ENCODE peak calls at places on chromosome 11, in ten cellular contexts. G is CD4-positive, alpha-beta memory T cell; Q is WERI-Rb-1; R is left ventricle myocardium inferior; K is psoas muscle; H is epithelial cell of esophagus; B is H7; P is mesenchymal stem cell; J is breast epithelium; U is fibroblast of the aortic adventitia. O is an unnamed sample.

GRCh38 chr11:85182437-85183109 is 444.6 kb downstream of the DLG2 start:
- DNase-seq in J (no peak), B (peak; percentile 32), K (no peak), R (no peak), Q (no peak), H (peak; percentile 49), U (peak; percentile 10), G (no peak), P (peak; percentile 35), O (peak; percentile 6)

GRCh38 chr11:48049036-48049435 is 68.7 kb downstream of the PTPRJ start:
- DNase-seq in G (no peak), Q (no peak), B (no peak), U (no peak), R (no peak), P (no peak), K (no peak), J (no peak), H (no peak), O (no peak)

GRCh38 chr11:82978422-82979099 is 77.0 kb downstream of the DDIAS start:
- DNase-seq in R (no peak), B (no peak), J (no peak), P (peak; percentile 72), K (no peak), G (no peak), Q (no peak), U (peak; percentile 69), H (peak; percentile 67), O (peak; percentile 70)

GRCh38 chr11:128365044-128365443 is 222.3 kb downstream of the ETS1 start:
- DNase-seq in J (no peak), P (peak; percentile 74), H (peak; percentile 76), U (peak; percentile 84), Q (no peak), G (no peak), K (no peak), B (no peak), R (no peak), O (peak; percentile 63)

GRCh38 chr11:115324569-115325432 is 179.4 kb downstream of the CADM1 start:
- DNase-seq in R (no peak), Q (peak; percentile 22), J (no peak), U (peak; percentile 23), P (peak; percentile 75), K (no peak), H (peak; percentile 57), B (peak; percentile 22), G (no peak), O (peak; percentile 60)

GRCh38 chr11:75191330-75191717 is 40.4 kb downstream of the SLCO2B1 start:
- DNase-seq in J (no peak), G (no peak), Q (peak; percentile 43), P (peak; percentile 49), R (no peak), U (no peak), K (no peak), B (peak; percentile 64), H (no peak), O (no peak)

GRCh38 chr11:134527382-134528243 is 115.6 kb upstream of the B3GAT1 start:
- DNase-seq in H (no peak), R (no peak), P (no peak), K (no peak), J (no peak), G (no peak), U (no peak), B (no peak), Q (peak; percentile 3), O (no peak)

GRCh38 chr11:2317354-2318050 is 15.7 kb downstream of the TSPAN32 start:
- DNase-seq in P (no peak), H (no peak), B (peak; percentile 68), Q (no peak), R (no peak), J (peak; percentile 48), U (no peak), K (no peak), G (peak; percentile 19), O (no peak)

GRCh38 chr11:65921033-65921555 is 1.9 kb downstream of the DRAP1 start:
- DNase-seq in Q (no peak), U (no peak), H (no peak), J (no peak), K (no peak), B (no peak), P (no peak), R (no peak), G (no peak), O (no peak)

GRCh38 chr11:3786781-3787428 is 10.4 kb downstream of the NUP98 start:
- DNase-seq in R (no peak), Q (no peak), K (no peak), J (no peak), H (no peak), G (no peak), B (no peak), U (peak; percentile 13), P (peak; percentile 16), O (peak; percentile 26)

DNA sequence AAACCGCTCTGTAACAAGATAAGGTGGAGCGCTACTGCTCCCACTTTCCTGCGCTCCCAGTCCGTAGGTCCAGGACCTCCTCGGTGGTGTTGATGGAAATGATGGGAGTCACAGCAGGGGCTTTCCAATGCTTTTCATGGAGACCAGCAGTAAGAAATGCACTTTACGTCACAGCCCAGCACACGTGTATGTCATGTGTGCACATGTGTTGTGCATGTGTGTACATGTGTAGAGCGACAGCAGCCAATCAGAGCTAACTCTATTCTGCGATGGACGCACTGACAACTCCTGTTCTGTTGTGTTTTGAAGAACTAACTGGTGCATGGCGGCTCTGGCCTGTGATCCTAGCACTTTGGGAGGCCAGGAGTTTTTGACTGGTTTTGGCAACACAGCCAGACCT is 1.2 kb downstream of the CHID1 start:
- DNase-seq in Q (no peak), H (no peak), G (no peak), B (peak; percentile 37), R (no peak), J (no peak), U (no peak), P (no peak), K (no peak), O (no peak)
- H3K4me3 ChIP-seq in Q (no peak overlapping the region), H (peak overlapping the region; percentile 75), G (no peak overlapping the region), B (no peak overlapping the region), R (peak overlapping the region; percentile 96), J (peak overlapping the region; percentile 98), U (peak overlapping the region; percentile 82), P (no peak overlapping the region), K (peak overlapping the region; percentile 72), O (peak overlapping the region; percentile 85)

GRCh38 chr11:7520011-7520942 is 6.5 kb downstream of the PPFIBP2 start:
- DNase-seq in R (no peak), G (no peak), U (no peak), B (no peak), P (peak; percentile 4), J (no peak), Q (no peak), K (no peak), H (no peak), O (no peak)

GRCh38 chr11:7520981-7521487 is 7.2 kb downstream of the PPFIBP2 start:
- DNase-seq in P (peak; percentile 5), G (no peak), H (no peak), Q (no peak), U (no peak), R (no peak), J (no peak), K (no peak), B (no peak), O (no peak)

GRCh38 chr11:7522106-7522505 is 8.3 kb downstream of the PPFIBP2 start:
- DNase-seq in Q (no peak), P (no peak), G (no peak), B (no peak), R (no peak), U (no peak), K (no peak), H (no peak), J (no peak), O (no peak)

GRCh38 chr11:7523416-7524210 is 9.8 kb downstream of the PPFIBP2 start:
- DNase-seq in Q (no peak), G (no peak), R (no peak), P (no peak), H (no peak), J (no peak), B (no peak), K (no peak), U (no peak), O (no peak)

DNA sequence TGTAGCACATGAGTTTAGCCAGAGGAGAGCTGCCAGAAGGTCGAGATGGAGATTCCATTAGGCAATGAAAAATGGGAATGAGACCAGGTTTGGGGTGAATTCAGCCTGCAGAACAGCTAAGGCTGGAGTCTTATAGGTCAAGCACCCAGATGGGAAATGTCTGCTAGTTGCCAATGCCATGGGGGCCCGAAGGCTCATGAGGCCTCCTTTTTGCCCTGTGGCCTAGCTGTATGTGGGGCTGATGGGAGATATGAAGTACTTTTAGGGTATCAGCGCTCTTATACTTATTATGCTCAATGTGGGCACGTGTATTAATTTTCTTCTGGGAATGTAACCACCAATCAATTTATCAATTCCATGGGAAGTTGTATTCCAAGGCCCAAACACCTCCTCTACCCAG is 8.7 kb downstream of the PPFIBP2 start:
- DNase-seq in P (no peak), R (no peak), J (no peak), U (no peak), Q (no peak), B (no peak), G (no peak), H (no peak), K (no peak), O (no peak)
- H3K4me3 ChIP-seq in P (no peak overlapping the region), R (no peak overlapping the region), J (no peak overlapping the region), U (no peak overlapping the region), Q (no peak overlapping the region), B (no peak overlapping the region), G (no peak overlapping the region), H (no peak overlapping the region), K (no peak overlapping the region), O (no peak overlapping the region)

DNA sequence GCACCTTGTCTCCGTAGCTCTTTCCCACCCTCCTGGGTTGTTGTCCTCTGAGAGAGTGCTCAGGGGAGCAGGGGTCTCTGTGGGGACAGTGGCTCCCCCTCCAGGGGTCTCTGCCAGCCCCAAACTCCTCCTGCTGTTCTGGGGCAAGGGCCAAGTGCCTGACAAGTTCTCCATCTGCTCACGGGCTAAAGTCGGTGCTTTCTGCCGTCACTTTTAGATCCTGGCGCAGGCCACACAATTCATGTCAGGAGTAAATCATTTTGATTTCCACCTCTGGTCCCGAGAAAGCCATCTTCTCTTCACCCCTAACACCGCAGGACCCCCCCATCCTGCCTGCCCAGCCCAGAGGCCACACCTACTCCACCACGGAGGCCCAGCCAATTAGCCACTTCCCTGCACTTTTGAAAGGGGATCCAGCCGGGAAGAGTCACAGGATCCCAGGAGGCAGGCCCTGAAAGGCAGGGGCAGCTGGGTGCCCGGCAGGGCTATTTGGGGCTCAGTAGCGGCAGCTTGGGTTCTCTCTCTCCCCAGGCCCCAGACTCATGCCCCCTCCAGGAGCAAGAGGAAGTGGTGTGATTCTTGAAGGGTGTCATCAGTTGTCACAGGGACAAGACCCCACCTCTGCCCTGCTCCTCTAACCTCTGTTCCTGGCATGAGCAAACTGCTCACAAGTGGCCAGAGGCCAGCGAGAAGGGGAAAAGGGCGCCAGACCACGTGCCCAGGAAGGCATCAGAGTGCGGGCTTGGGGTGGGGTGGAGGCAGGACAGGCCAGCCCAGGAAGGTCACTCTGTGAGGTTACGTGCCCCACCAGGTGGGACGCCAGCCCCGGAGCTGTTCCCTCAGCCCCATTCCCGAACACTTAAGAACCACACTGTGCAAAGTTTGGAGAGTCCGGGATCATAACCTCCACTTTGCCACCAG is 1.3 kb downstream of the MACROD1 start:
- DNase-seq in U (no peak), H (no peak), B (peak; percentile 84), R (peak; percentile 65), G (no peak), Q (no peak), P (no peak), J (no peak), K (peak; percentile 69), O (no peak)
- H3K4me3 ChIP-seq in U (peak overlapping the region; percentile 71), H (peak overlapping the region; percentile 56), B (peak overlapping the region; percentile 68), R (peak overlapping the region; percentile 90), G (no peak overlapping the region), Q (peak overlapping the region; percentile 69), P (no peak overlapping the region), J (peak overlapping the region; percentile 93), K (peak overlapping the region; percentile 87), O (peak overlapping the region; percentile 68)

GRCh38 chr11:122976734-122977454 is 4.7 kb downstream of the BSX start:
- DNase-seq in U (no peak), K (no peak), J (no peak), B (peak; percentile 81), Q (peak; percentile 39), H (no peak), R (no peak), G (no peak), P (no peak), O (no peak)
- H3K4me3 ChIP-seq in U (no peak overlapping the region), K (peak overlapping the region; percentile 38), J (peak overlapping the region; percentile 57), B (peak overlapping the region; percentile 49), Q (peak overlapping the region; percentile 49), H (no peak overlapping the region), R (peak overlapping the region; percentile 51), G (no peak overlapping the region), P (no peak overlapping the region), O (no peak overlapping the region)

O was measured in astrocyte of the cerebellum.